ENCODE peak calls at places on chromosomes 7 and 10, in five cellular contexts. J, C, A, V and G are unnamed samples. For H3K27me3, the result is how much of the 10 kb centered on the place peaks cover.

GRCh38 chr10:60466267-60467201 is 76.9 kb upstream of the ANK3 start:
- DNase-seq in J (no peak), C (no peak), A (peak), V (peak), G (no peak)

GRCh38 chr10:123573236-123574147 is 92.7 kb upstream of the GPR26 start:
- DNase-seq in J (peak), C (no peak), A (no peak), V (peak), G (peak)

GRCh38 chr10:17006631-17007161 is 122.9 kb downstream of the CUBN start:
- DNase-seq in J (peak), C (no peak), A (peak), V (peak), G (no peak)

GRCh38 chr7:53422291-53422690 is 386.9 kb downstream of the POM121L12 start:
- DNase-seq in J (no peak), C (no peak), A (no peak), V (no peak), G (no peak)

GRCh38 chr10:19049577-19049976 is 976 bp downstream of the MALRD1 start:
- DNase-seq in J (no peak), C (no peak), A (no peak), V (no peak), G (no peak)

GRCh38 chr10:21517983-21518628 is 7.4 kb downstream of the SKIDA1 start:
- DNase-seq in J (no peak), C (no peak), A (peak), V (peak), G (no peak)

GRCh38 chr7:135728136-135728669 is at the start of gene SLC13A4:
- DNase-seq in J (no peak), C (no peak), A (no peak), V (no peak), G (no peak)

GRCh38 chr7:140646931-140647647 is 6.5 kb upstream of the DENND2A start:
- DNase-seq in J (no peak), C (no peak), A (peak), V (peak), G (peak)

GRCh38 chr7:40833541-40834234 is 698.9 kb downstream of the SUGCT start:
- DNase-seq in J (no peak), C (no peak), A (peak), V (peak), G (no peak)

GRCh38 chr7:34823650-34824258 is 165.7 kb downstream of the NPSR1 start:
- DNase-seq in J (no peak), C (no peak), A (peak), V (peak), G (peak)

GRCh38 chr10:11454958-11455566 is 156.4 kb downstream of the USP6NL start:
- DNase-seq in J (no peak), C (no peak), A (no peak), V (no peak), G (no peak)
- H3K27me3 ChIP-seq in J (under half), C (under half), A (under half), V (under half), G (under half)

GRCh38 chr10:49698679-49699078 is 19.2 kb downstream of the C10orf53 start:
- DNase-seq in J (no peak), C (no peak), A (no peak), V (no peak), G (no peak)
- H3K4me3 ChIP-seq in J (no peak), C (no peak), A (no peak), V (no peak), G (no peak)

DNA sequence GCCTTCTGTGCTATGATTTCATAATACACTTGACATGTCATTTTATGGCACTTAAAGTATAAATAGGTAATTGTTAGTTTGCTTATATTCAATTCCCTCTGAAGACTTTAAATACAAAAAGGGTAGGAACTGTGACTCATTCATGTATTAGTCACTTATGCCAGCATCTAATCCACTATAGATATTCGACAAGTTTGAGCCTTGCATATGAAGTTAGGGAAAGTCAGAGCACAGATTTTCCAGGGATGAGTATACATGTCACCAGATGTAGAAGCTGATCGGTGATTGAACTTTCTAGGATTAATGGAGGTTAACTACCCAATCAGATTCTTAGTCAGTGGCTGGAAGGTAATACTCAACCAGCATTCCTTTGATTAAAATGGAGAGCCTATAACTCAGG is 1321.5 kb downstream of the XPNPEP1 start:
- DNase-seq in J (no peak), C (no peak), A (no peak), V (peak), G (no peak)
- H3K27me3 ChIP-seq in J (under half), C (under half), A (under half), V (under half), G (under half)

GRCh38 chr10:112587709-112588108 is 140.7 kb downstream of the VTI1A start:
- DNase-seq in J (no peak), C (no peak), A (peak), V (no peak), G (no peak)

GRCh38 chr10:112588225-112588990 is 141.4 kb downstream of the VTI1A start:
- DNase-seq in J (no peak), C (no peak), A (peak), V (peak), G (no peak)

GRCh38 chr10:112585052-112585451 is 138.0 kb downstream of the VTI1A start:
- DNase-seq in J (no peak), C (no peak), A (peak), V (peak), G (no peak)

GRCh38 chr10:112584276-112584675 is 137.3 kb downstream of the VTI1A start:
- DNase-seq in J (no peak), C (no peak), A (peak), V (no peak), G (no peak)

GRCh38 chr10:112585960-112586359 is 138.9 kb downstream of the VTI1A start:
- DNase-seq in J (no peak), C (no peak), A (no peak), V (no peak), G (no peak)
- H3K4me3 ChIP-seq in J (no peak), C (no peak), A (no peak), V (no peak), G (no peak)

DNA sequence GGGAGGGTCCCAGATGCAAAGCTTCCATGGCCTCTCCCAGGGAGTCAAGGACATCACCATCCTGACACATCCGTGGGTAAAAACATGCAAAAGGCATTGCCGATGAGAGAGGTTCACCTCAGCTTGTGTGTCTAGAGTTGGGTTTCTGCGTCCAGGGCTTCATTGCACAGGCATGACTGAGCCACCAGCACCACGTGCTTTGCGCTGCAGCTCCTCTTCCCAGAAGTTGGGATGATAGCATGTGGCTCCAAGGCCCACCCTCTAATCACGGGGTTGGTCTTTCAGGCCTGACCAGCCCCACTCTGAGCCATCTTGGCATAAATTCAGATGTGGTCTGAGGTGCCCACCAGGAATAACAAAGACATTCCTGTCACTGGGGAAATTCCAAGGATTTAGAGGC is 7.1 kb upstream of the RASGEF1A start:
- DNase-seq in J (no peak), C (no peak), A (no peak), V (no peak), G (no peak)
- H3K27me3 ChIP-seq in J (under half), C (half or more), A (under half), V (under half), G (under half)

GRCh38 chr10:3484306-3485187 is 300.5 kb downstream of the KLF6 start:
- DNase-seq in J (no peak), C (no peak), A (peak), V (no peak), G (no peak)

GRCh38 chr10:3487228-3487627 is 297.8 kb downstream of the KLF6 start:
- DNase-seq in J (no peak), C (no peak), A (no peak), V (no peak), G (no peak)

GRCh38 chr10:3486346-3487065 is 298.5 kb downstream of the KLF6 start:
- DNase-seq in J (peak), C (no peak), A (peak), V (peak), G (peak)

GRCh38 chr10:3482200-3482993 is 302.6 kb downstream of the KLF6 start:
- DNase-seq in J (no peak), C (no peak), A (peak), V (peak), G (peak)

GRCh38 chr10:3485287-3485686 is 299.7 kb downstream of the KLF6 start:
- DNase-seq in J (no peak), C (no peak), A (no peak), V (no peak), G (no peak)
- H3K4me3 ChIP-seq in J (no peak), C (no peak), A (no peak), V (no peak), G (no peak)

GRCh38 chr10:35613107-35613440 is 7.9 kb downstream of the GJD4 start:
- DNase-seq in J (no peak), C (no peak), A (no peak), V (no peak), G (no peak)
- H3K27me3 ChIP-seq in J (under half), C (under half), A (under half), V (under half), G (under half)